ENCODE peak calls at places on chromosomes 4 and X, in nine cellular contexts. One of them, this sample, is unnamed. For H3K9me3, the result is how much of the 10 kb centered on the place peaks cover.

GRCh38 chr4:139227729-139228404 is 50.8 kb upstream of the ELF2 start:
- DNase-seq in heart right ventricle: no peak
- DNase-seq in CD4-positive, CD25-positive, alpha-beta regulatory T cell: no peak
- DNase-seq in HCT116: peak
- DNase-seq in fibroblast of lung: no peak
- DNase-seq in aorta: no peak
- DNase-seq in kidney: no peak
- DNase-seq in effector memory CD4-positive, alpha-beta T cell: no peak
- DNase-seq in naive thymus-derived CD4-positive, alpha-beta T cell: no peak
- DNase-seq in this sample: no peak

GRCh38 chr4:103934178-103934789 is 214.5 kb upstream of the TACR3 start:
- DNase-seq in kidney: no peak
- DNase-seq in fibroblast of lung: peak
- DNase-seq in HCT116: peak
- DNase-seq in CD4-positive, CD25-positive, alpha-beta regulatory T cell: no peak
- DNase-seq in naive thymus-derived CD4-positive, alpha-beta T cell: no peak
- DNase-seq in effector memory CD4-positive, alpha-beta T cell: no peak
- DNase-seq in heart right ventricle: no peak
- DNase-seq in aorta: no peak
- DNase-seq in this sample: no peak

GRCh38 chrX:140765043-140765784 is 55.7 kb downstream of the LINC00632 start:
- DNase-seq in HCT116: no peak
- DNase-seq in aorta: peak
- DNase-seq in kidney: no peak
- DNase-seq in fibroblast of lung: peak
- DNase-seq in CD4-positive, CD25-positive, alpha-beta regulatory T cell: no peak
- DNase-seq in effector memory CD4-positive, alpha-beta T cell: no peak
- DNase-seq in naive thymus-derived CD4-positive, alpha-beta T cell: no peak
- DNase-seq in heart right ventricle: no peak
- DNase-seq in this sample: no peak

GRCh38 chrX:14027511-14028019 is 2.1 kb downstream of the GEMIN8 start:
- DNase-seq in HCT116: no peak
- DNase-seq in effector memory CD4-positive, alpha-beta T cell: no peak
- DNase-seq in naive thymus-derived CD4-positive, alpha-beta T cell: no peak
- DNase-seq in CD4-positive, CD25-positive, alpha-beta regulatory T cell: no peak
- DNase-seq in kidney: no peak
- DNase-seq in aorta: no peak
- DNase-seq in fibroblast of lung: peak
- DNase-seq in heart right ventricle: no peak
- DNase-seq in this sample: no peak

GRCh38 chrX:19947612-19948011 is 43.2 kb downstream of the BCLAF3 start:
- DNase-seq in naive thymus-derived CD4-positive, alpha-beta T cell: no peak
- DNase-seq in HCT116: no peak
- DNase-seq in effector memory CD4-positive, alpha-beta T cell: no peak
- DNase-seq in kidney: no peak
- DNase-seq in heart right ventricle: no peak
- DNase-seq in CD4-positive, CD25-positive, alpha-beta regulatory T cell: no peak
- DNase-seq in aorta: no peak
- DNase-seq in fibroblast of lung: no peak
- DNase-seq in this sample: no peak

GRCh38 chrX:43741843-43742573 is 85.9 kb downstream of the MAOA start:
- DNase-seq in naive thymus-derived CD4-positive, alpha-beta T cell: no peak
- DNase-seq in kidney: no peak
- DNase-seq in fibroblast of lung: peak
- DNase-seq in CD4-positive, CD25-positive, alpha-beta regulatory T cell: no peak
- DNase-seq in HCT116: no peak
- DNase-seq in effector memory CD4-positive, alpha-beta T cell: no peak
- DNase-seq in aorta: no peak
- DNase-seq in heart right ventricle: no peak
- DNase-seq in this sample: no peak

GRCh38 chr4:47852121-47852520 is 14.3 kb upstream of the CORIN start:
- DNase-seq in HCT116: no peak
- DNase-seq in CD4-positive, CD25-positive, alpha-beta regulatory T cell: no peak
- DNase-seq in aorta: no peak
- DNase-seq in fibroblast of lung: peak
- DNase-seq in kidney: no peak
- DNase-seq in heart right ventricle: no peak
- DNase-seq in effector memory CD4-positive, alpha-beta T cell: no peak
- DNase-seq in naive thymus-derived CD4-positive, alpha-beta T cell: no peak
- DNase-seq in this sample: no peak

GRCh38 chrX:5402461-5402860 is 826.2 kb downstream of the NLGN4X start:
- DNase-seq in effector memory CD4-positive, alpha-beta T cell: no peak
- DNase-seq in heart right ventricle: no peak
- DNase-seq in CD4-positive, CD25-positive, alpha-beta regulatory T cell: no peak
- DNase-seq in naive thymus-derived CD4-positive, alpha-beta T cell: no peak
- DNase-seq in kidney: no peak
- DNase-seq in fibroblast of lung: no peak
- DNase-seq in HCT116: no peak
- DNase-seq in aorta: no peak
- DNase-seq in this sample: no peak

GRCh38 chrX:16528620-16529019 is 121.3 kb upstream of the S100G start:
- DNase-seq in kidney: no peak
- DNase-seq in naive thymus-derived CD4-positive, alpha-beta T cell: peak
- DNase-seq in effector memory CD4-positive, alpha-beta T cell: peak
- DNase-seq in heart right ventricle: no peak
- DNase-seq in fibroblast of lung: no peak
- DNase-seq in HCT116: no peak
- DNase-seq in CD4-positive, CD25-positive, alpha-beta regulatory T cell: no peak
- DNase-seq in aorta: no peak
- DNase-seq in this sample: peak

GRCh38 chr4:150316332-150317205 is 238.3 kb downstream of the DCLK2 start:
- DNase-seq in aorta: no peak
- DNase-seq in fibroblast of lung: no peak
- DNase-seq in HCT116: no peak
- DNase-seq in heart right ventricle: no peak
- DNase-seq in kidney: no peak
- DNase-seq in effector memory CD4-positive, alpha-beta T cell: no peak
- DNase-seq in naive thymus-derived CD4-positive, alpha-beta T cell: no peak
- DNase-seq in CD4-positive, CD25-positive, alpha-beta regulatory T cell: no peak
- DNase-seq in this sample: no peak

GRCh38 chr4:156906325-156906724 is 65.3 kb downstream of the PDGFC start:
- DNase-seq in kidney: no peak
- DNase-seq in CD4-positive, CD25-positive, alpha-beta regulatory T cell: no peak
- DNase-seq in fibroblast of lung: no peak
- DNase-seq in HCT116: no peak
- DNase-seq in aorta: no peak
- DNase-seq in heart right ventricle: no peak
- DNase-seq in naive thymus-derived CD4-positive, alpha-beta T cell: no peak
- DNase-seq in effector memory CD4-positive, alpha-beta T cell: no peak
- DNase-seq in this sample: no peak

GRCh38 chr4:184763150-184763780 is 29.4 kb upstream of the CENPU start:
- DNase-seq in fibroblast of lung: peak
- DNase-seq in heart right ventricle: no peak
- DNase-seq in naive thymus-derived CD4-positive, alpha-beta T cell: no peak
- DNase-seq in aorta: no peak
- DNase-seq in kidney: no peak
- DNase-seq in CD4-positive, CD25-positive, alpha-beta regulatory T cell: no peak
- DNase-seq in effector memory CD4-positive, alpha-beta T cell: no peak
- DNase-seq in HCT116: no peak
- DNase-seq in this sample: no peak

GRCh38 chr4:124529131-124529530 is 183.4 kb downstream of the ANKRD50 start:
- DNase-seq in aorta: no peak
- DNase-seq in HCT116: no peak
- DNase-seq in fibroblast of lung: no peak
- DNase-seq in heart right ventricle: no peak
- DNase-seq in kidney: no peak
- DNase-seq in naive thymus-derived CD4-positive, alpha-beta T cell: no peak
- DNase-seq in effector memory CD4-positive, alpha-beta T cell: no peak
- DNase-seq in CD4-positive, CD25-positive, alpha-beta regulatory T cell: no peak
- DNase-seq in this sample: no peak

GRCh38 chr4:135777386-135777785 is 1575.8 kb upstream of the PABPC4L start:
- DNase-seq in fibroblast of lung: no peak
- DNase-seq in heart right ventricle: no peak
- DNase-seq in kidney: no peak
- DNase-seq in CD4-positive, CD25-positive, alpha-beta regulatory T cell: no peak
- DNase-seq in aorta: no peak
- DNase-seq in HCT116: no peak
- DNase-seq in naive thymus-derived CD4-positive, alpha-beta T cell: no peak
- DNase-seq in effector memory CD4-positive, alpha-beta T cell: no peak
- DNase-seq in this sample: no peak

GRCh38 chrX:23742174-23742692 is 843 bp downstream of the ACOT9 start:
- DNase-seq in heart right ventricle: peak
- DNase-seq in CD4-positive, CD25-positive, alpha-beta regulatory T cell: peak
- DNase-seq in kidney: no peak
- DNase-seq in naive thymus-derived CD4-positive, alpha-beta T cell: no peak
- DNase-seq in HCT116: no peak
- DNase-seq in effector memory CD4-positive, alpha-beta T cell: no peak
- DNase-seq in fibroblast of lung: peak
- DNase-seq in aorta: no peak
- DNase-seq in this sample: no peak

GRCh38 chr4:13355036-13355910 is 128.9 kb downstream of the RAB28 start:
- DNase-seq in effector memory CD4-positive, alpha-beta T cell: no peak
- DNase-seq in HCT116: no peak
- DNase-seq in heart right ventricle: no peak
- DNase-seq in aorta: no peak
- DNase-seq in fibroblast of lung: peak
- DNase-seq in naive thymus-derived CD4-positive, alpha-beta T cell: no peak
- DNase-seq in kidney: no peak
- DNase-seq in CD4-positive, CD25-positive, alpha-beta regulatory T cell: no peak
- DNase-seq in this sample: no peak

GRCh38 chrX:40244980-40245379 is 147.2 kb upstream of the BCOR start:
- DNase-seq in fibroblast of lung: peak
- DNase-seq in heart right ventricle: no peak
- DNase-seq in effector memory CD4-positive, alpha-beta T cell: no peak
- DNase-seq in CD4-positive, CD25-positive, alpha-beta regulatory T cell: no peak
- DNase-seq in HCT116: no peak
- DNase-seq in aorta: no peak
- DNase-seq in naive thymus-derived CD4-positive, alpha-beta T cell: peak
- DNase-seq in kidney: no peak
- DNase-seq in this sample: no peak

GRCh38 chr4:97013309-97014106 is 1129.8 kb downstream of the STPG2 start:
- DNase-seq in kidney: no peak
- DNase-seq in naive thymus-derived CD4-positive, alpha-beta T cell: no peak
- DNase-seq in heart right ventricle: no peak
- DNase-seq in HCT116: no peak
- DNase-seq in fibroblast of lung: no peak
- DNase-seq in aorta: no peak
- DNase-seq in CD4-positive, CD25-positive, alpha-beta regulatory T cell: no peak
- DNase-seq in effector memory CD4-positive, alpha-beta T cell: no peak
- DNase-seq in this sample: no peak

DNA sequence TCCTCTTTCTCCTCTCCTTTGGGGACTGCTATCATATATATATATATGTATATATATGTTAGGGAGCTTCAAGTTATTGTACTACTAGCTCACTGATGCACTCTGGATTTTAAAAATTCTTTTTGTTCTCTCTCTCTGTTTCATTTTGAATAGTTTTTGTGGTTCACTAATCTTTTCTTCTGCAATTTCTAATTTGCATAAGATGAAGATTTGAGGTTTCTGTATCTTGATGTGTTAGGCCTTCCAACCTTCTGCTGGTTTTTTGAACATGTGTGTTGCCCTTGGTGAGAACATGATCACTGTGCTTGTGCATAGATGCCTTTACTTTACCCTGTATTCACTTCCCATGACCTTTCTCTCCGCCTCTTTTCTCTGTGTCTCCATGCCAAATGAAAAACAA is 7.8 kb upstream of the ZNF718 start:
- DNase-seq in fibroblast of lung: no peak
- DNase-seq in heart right ventricle: no peak
- DNase-seq in CD4-positive, CD25-positive, alpha-beta regulatory T cell: no peak
- DNase-seq in effector memory CD4-positive, alpha-beta T cell: no peak
- DNase-seq in HCT116: no peak
- DNase-seq in naive thymus-derived CD4-positive, alpha-beta T cell: no peak
- DNase-seq in aorta: no peak
- DNase-seq in kidney: no peak
- DNase-seq in this sample: no peak
- H3K9me3 ChIP-seq in fibroblast of lung: under half
- H3K9me3 ChIP-seq in heart right ventricle: under half
- H3K9me3 ChIP-seq in CD4-positive, CD25-positive, alpha-beta regulatory T cell: under half
- H3K9me3 ChIP-seq in effector memory CD4-positive, alpha-beta T cell: under half
- H3K9me3 ChIP-seq in HCT116: under half
- H3K9me3 ChIP-seq in naive thymus-derived CD4-positive, alpha-beta T cell: under half
- H3K9me3 ChIP-seq in aorta: under half
- H3K9me3 ChIP-seq in kidney: under half
- H3K9me3 ChIP-seq in this sample: under half

GRCh38 chr4:20095805-20096541 is 155.7 kb upstream of the SLIT2 start:
- DNase-seq in naive thymus-derived CD4-positive, alpha-beta T cell: no peak
- DNase-seq in kidney: no peak
- DNase-seq in HCT116: no peak
- DNase-seq in aorta: no peak
- DNase-seq in CD4-positive, CD25-positive, alpha-beta regulatory T cell: no peak
- DNase-seq in fibroblast of lung: no peak
- DNase-seq in heart right ventricle: no peak
- DNase-seq in effector memory CD4-positive, alpha-beta T cell: no peak
- DNase-seq in this sample: no peak
- H3K9me3 ChIP-seq in naive thymus-derived CD4-positive, alpha-beta T cell: under half
- H3K9me3 ChIP-seq in kidney: under half
- H3K9me3 ChIP-seq in HCT116: under half
- H3K9me3 ChIP-seq in aorta: under half
- H3K9me3 ChIP-seq in CD4-positive, CD25-positive, alpha-beta regulatory T cell: under half
- H3K9me3 ChIP-seq in fibroblast of lung: under half
- H3K9me3 ChIP-seq in heart right ventricle: under half
- H3K9me3 ChIP-seq in effector memory CD4-positive, alpha-beta T cell: under half
- H3K9me3 ChIP-seq in this sample: under half

GRCh38 chr4:38294238-38294637 is 334.0 kb downstream of the PTTG2 start:
- DNase-seq in CD4-positive, CD25-positive, alpha-beta regulatory T cell: no peak
- DNase-seq in fibroblast of lung: no peak
- DNase-seq in kidney: no peak
- DNase-seq in heart right ventricle: no peak
- DNase-seq in HCT116: no peak
- DNase-seq in aorta: no peak
- DNase-seq in effector memory CD4-positive, alpha-beta T cell: no peak
- DNase-seq in naive thymus-derived CD4-positive, alpha-beta T cell: no peak
- DNase-seq in this sample: no peak
- H3K9me3 ChIP-seq in CD4-positive, CD25-positive, alpha-beta regulatory T cell: under half
- H3K9me3 ChIP-seq in fibroblast of lung: under half
- H3K9me3 ChIP-seq in kidney: under half
- H3K9me3 ChIP-seq in heart right ventricle: under half
- H3K9me3 ChIP-seq in HCT116: under half
- H3K9me3 ChIP-seq in aorta: under half
- H3K9me3 ChIP-seq in effector memory CD4-positive, alpha-beta T cell: under half
- H3K9me3 ChIP-seq in naive thymus-derived CD4-positive, alpha-beta T cell: under half
- H3K9me3 ChIP-seq in this sample: under half

DNA sequence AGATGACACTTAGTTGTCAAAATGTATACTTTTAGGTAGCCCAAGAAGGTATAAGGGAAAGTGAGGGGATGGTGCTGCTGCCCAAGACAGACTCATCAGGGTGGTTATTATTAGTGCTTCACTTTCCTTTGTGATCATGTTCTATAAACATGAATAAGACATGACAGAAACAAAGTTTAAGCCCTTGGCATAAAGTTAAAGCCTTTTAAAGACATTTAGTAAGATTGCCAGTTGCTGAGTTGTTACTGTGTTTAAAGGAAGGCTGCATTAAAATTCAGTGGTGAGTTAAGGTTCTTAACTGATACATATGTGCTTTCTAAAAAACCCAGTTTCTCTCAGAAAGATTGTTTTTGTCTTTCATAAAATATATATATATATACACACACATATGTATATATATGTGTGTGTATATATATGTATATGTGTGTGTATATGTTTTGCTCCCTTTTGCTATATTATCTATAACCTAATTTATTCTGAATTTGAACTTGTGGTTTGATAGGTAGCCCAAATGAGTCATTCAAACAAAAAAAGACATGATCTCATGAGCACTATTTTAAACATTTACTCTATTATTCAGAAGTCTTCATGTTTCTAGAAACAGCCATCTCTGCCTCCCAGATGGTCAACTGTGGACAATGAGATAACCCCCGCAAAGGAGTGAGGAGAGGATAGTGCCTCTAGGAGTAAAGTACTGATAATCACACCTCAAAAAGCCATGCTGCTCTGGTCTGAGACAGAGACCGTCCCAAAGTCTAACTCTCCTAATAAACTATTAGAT is 98.1 kb upstream of the OTUD4 start:
- DNase-seq in kidney: no peak
- DNase-seq in effector memory CD4-positive, alpha-beta T cell: no peak
- DNase-seq in naive thymus-derived CD4-positive, alpha-beta T cell: no peak
- DNase-seq in HCT116: no peak
- DNase-seq in fibroblast of lung: peak
- DNase-seq in heart right ventricle: no peak
- DNase-seq in CD4-positive, CD25-positive, alpha-beta regulatory T cell: no peak
- DNase-seq in aorta: no peak
- DNase-seq in this sample: no peak
- H3K9me3 ChIP-seq in kidney: under half
- H3K9me3 ChIP-seq in effector memory CD4-positive, alpha-beta T cell: under half
- H3K9me3 ChIP-seq in naive thymus-derived CD4-positive, alpha-beta T cell: under half
- H3K9me3 ChIP-seq in HCT116: under half
- H3K9me3 ChIP-seq in fibroblast of lung: under half
- H3K9me3 ChIP-seq in heart right ventricle: under half
- H3K9me3 ChIP-seq in CD4-positive, CD25-positive, alpha-beta regulatory T cell: under half
- H3K9me3 ChIP-seq in aorta: under half
- H3K9me3 ChIP-seq in this sample: under half

This sample was measured in T-helper 17 cell.